ENCODE peak calls at places on chromosomes 11 and 22, in ten cellular contexts. One of them, this sample, is unnamed.
A peak's percentile ranks its signal among the peaks of the same experiment; 100 is the strongest.

GRCh38 chr11:36744375-36745168 is 146.5 kb upstream of the RAG2 start:
- DNase-seq in tibial artery: peak; percentile 80
- DNase-seq in fibroblast of pulmonary artery: peak; percentile 69
- DNase-seq in lower leg skin: peak; percentile 90
- DNase-seq in heart right ventricle: peak; percentile 57
- DNase-seq in endothelial cell of umbilical vein: peak; percentile 65
- DNase-seq in mammary epithelial cell: peak; percentile 34
- DNase-seq in HFF-Myc: peak; percentile 39
- DNase-seq in Peyer's patch: peak; percentile 72
- DNase-seq in fibroblast of the aortic adventitia: peak; percentile 77
- DNase-seq in this sample: peak; percentile 72

GRCh38 chr11:73760066-73760679 is 701 bp downstream of the RAB6A start:
- DNase-seq in fibroblast of the aortic adventitia: peak; percentile 41
- DNase-seq in heart right ventricle: peak; percentile 42
- DNase-seq in mammary epithelial cell: peak; percentile 18
- DNase-seq in fibroblast of pulmonary artery: peak; percentile 44
- DNase-seq in endothelial cell of umbilical vein: peak; percentile 49
- DNase-seq in HFF-Myc: no peak
- DNase-seq in tibial artery: peak; percentile 54
- DNase-seq in lower leg skin: peak; percentile 92
- DNase-seq in Peyer's patch: peak; percentile 72
- DNase-seq in this sample: peak; percentile 50

GRCh38 chr11:61055776-61056175 is 46.5 kb upstream of the CD5 start:
- DNase-seq in lower leg skin: peak; percentile 65
- DNase-seq in endothelial cell of umbilical vein: no peak
- DNase-seq in fibroblast of the aortic adventitia: no peak
- DNase-seq in heart right ventricle: no peak
- DNase-seq in mammary epithelial cell: no peak
- DNase-seq in tibial artery: no peak
- DNase-seq in Peyer's patch: no peak
- DNase-seq in fibroblast of pulmonary artery: no peak
- DNase-seq in HFF-Myc: no peak
- DNase-seq in this sample: no peak

GRCh38 chr22:24181996-24182560 is 791 bp downstream of the SUSD2 start:
- DNase-seq in Peyer's patch: no peak
- DNase-seq in tibial artery: no peak
- DNase-seq in fibroblast of pulmonary artery: no peak
- DNase-seq in heart right ventricle: no peak
- DNase-seq in fibroblast of the aortic adventitia: no peak
- DNase-seq in endothelial cell of umbilical vein: no peak
- DNase-seq in mammary epithelial cell: no peak
- DNase-seq in HFF-Myc: no peak
- DNase-seq in lower leg skin: no peak
- DNase-seq in this sample: peak; percentile 13

GRCh38 chr22:22914726-22915669 is 27.4 kb downstream of the IGLL5 start:
- DNase-seq in lower leg skin: no peak
- DNase-seq in tibial artery: no peak
- DNase-seq in HFF-Myc: no peak
- DNase-seq in fibroblast of the aortic adventitia: no peak
- DNase-seq in endothelial cell of umbilical vein: no peak
- DNase-seq in heart right ventricle: no peak
- DNase-seq in Peyer's patch: no peak
- DNase-seq in mammary epithelial cell: no peak
- DNase-seq in fibroblast of pulmonary artery: no peak
- DNase-seq in this sample: no peak

GRCh38 chr11:92131289-92131890 is 93.2 kb upstream of the FAT3 start:
- DNase-seq in fibroblast of pulmonary artery: peak; percentile 72
- DNase-seq in HFF-Myc: no peak
- DNase-seq in Peyer's patch: no peak
- DNase-seq in tibial artery: no peak
- DNase-seq in mammary epithelial cell: peak; percentile 91
- DNase-seq in endothelial cell of umbilical vein: no peak
- DNase-seq in fibroblast of the aortic adventitia: no peak
- DNase-seq in heart right ventricle: no peak
- DNase-seq in lower leg skin: no peak
- DNase-seq in this sample: no peak

GRCh38 chr22:35552186-35552842 is 11.7 kb downstream of the RASD2 start:
- DNase-seq in tibial artery: no peak
- DNase-seq in fibroblast of the aortic adventitia: no peak
- DNase-seq in mammary epithelial cell: no peak
- DNase-seq in lower leg skin: no peak
- DNase-seq in fibroblast of pulmonary artery: no peak
- DNase-seq in endothelial cell of umbilical vein: peak; percentile 15
- DNase-seq in HFF-Myc: no peak
- DNase-seq in heart right ventricle: no peak
- DNase-seq in Peyer's patch: peak; percentile 69
- DNase-seq in this sample: no peak

GRCh38 chr11:67389477-67389876 is 2.3 kb upstream of the RAD9A start:
- DNase-seq in endothelial cell of umbilical vein: no peak
- DNase-seq in Peyer's patch: peak; percentile 71
- DNase-seq in fibroblast of pulmonary artery: no peak
- DNase-seq in lower leg skin: no peak
- DNase-seq in HFF-Myc: no peak
- DNase-seq in heart right ventricle: no peak
- DNase-seq in fibroblast of the aortic adventitia: no peak
- DNase-seq in tibial artery: no peak
- DNase-seq in mammary epithelial cell: no peak
- DNase-seq in this sample: peak; percentile 46

GRCh38 chr11:811446-812245 is 1.9 kb downstream of the RPLP2 start:
- DNase-seq in heart right ventricle: no peak
- DNase-seq in fibroblast of pulmonary artery: peak; percentile 37
- DNase-seq in mammary epithelial cell: no peak
- DNase-seq in fibroblast of the aortic adventitia: no peak
- DNase-seq in tibial artery: no peak
- DNase-seq in Peyer's patch: no peak
- DNase-seq in lower leg skin: no peak
- DNase-seq in endothelial cell of umbilical vein: no peak
- DNase-seq in HFF-Myc: no peak
- DNase-seq in this sample: no peak

GRCh38 chr11:64150481-64151239 is 15.3 kb downstream of the MACROD1 start:
- DNase-seq in HFF-Myc: no peak
- DNase-seq in mammary epithelial cell: no peak
- DNase-seq in heart right ventricle: peak; percentile 52
- DNase-seq in lower leg skin: no peak
- DNase-seq in endothelial cell of umbilical vein: no peak
- DNase-seq in Peyer's patch: no peak
- DNase-seq in fibroblast of pulmonary artery: no peak
- DNase-seq in fibroblast of the aortic adventitia: no peak
- DNase-seq in tibial artery: no peak
- DNase-seq in this sample: peak; percentile 75

GRCh38 chr22:44574581-44575343 is 76.7 kb upstream of the RTL6 start:
- DNase-seq in heart right ventricle: no peak
- DNase-seq in mammary epithelial cell: no peak
- DNase-seq in Peyer's patch: peak; percentile 15
- DNase-seq in lower leg skin: peak; percentile 52
- DNase-seq in tibial artery: no peak
- DNase-seq in HFF-Myc: no peak
- DNase-seq in fibroblast of pulmonary artery: no peak
- DNase-seq in endothelial cell of umbilical vein: no peak
- DNase-seq in fibroblast of the aortic adventitia: peak; percentile 34
- DNase-seq in this sample: no peak

GRCh38 chr11:102780491-102780918 is at the start of gene MMP10:
- DNase-seq in fibroblast of pulmonary artery: peak; percentile 69
- DNase-seq in heart right ventricle: no peak
- DNase-seq in HFF-Myc: peak; percentile 50
- DNase-seq in tibial artery: no peak
- DNase-seq in endothelial cell of umbilical vein: peak; percentile 89
- DNase-seq in Peyer's patch: no peak
- DNase-seq in lower leg skin: no peak
- DNase-seq in mammary epithelial cell: peak; percentile 88
- DNase-seq in fibroblast of the aortic adventitia: peak; percentile 74
- DNase-seq in this sample: no peak
- TF ChIP-seq CTCF in fibroblast of pulmonary artery: peak; percentile 71
- TF ChIP-seq CTCF in heart right ventricle: no peak
- TF ChIP-seq CTCF in HFF-Myc: peak; percentile 65
- TF ChIP-seq CTCF in tibial artery: no peak
- TF ChIP-seq CTCF in endothelial cell of umbilical vein: peak; percentile 61
- TF ChIP-seq CTCF in Peyer's patch: peak; percentile 32
- TF ChIP-seq CTCF in lower leg skin: no peak
- TF ChIP-seq CTCF in mammary epithelial cell: peak; percentile 76
- TF ChIP-seq CTCF in fibroblast of the aortic adventitia: peak; percentile 68
- TF ChIP-seq CTCF in this sample: peak; percentile 28

DNA sequence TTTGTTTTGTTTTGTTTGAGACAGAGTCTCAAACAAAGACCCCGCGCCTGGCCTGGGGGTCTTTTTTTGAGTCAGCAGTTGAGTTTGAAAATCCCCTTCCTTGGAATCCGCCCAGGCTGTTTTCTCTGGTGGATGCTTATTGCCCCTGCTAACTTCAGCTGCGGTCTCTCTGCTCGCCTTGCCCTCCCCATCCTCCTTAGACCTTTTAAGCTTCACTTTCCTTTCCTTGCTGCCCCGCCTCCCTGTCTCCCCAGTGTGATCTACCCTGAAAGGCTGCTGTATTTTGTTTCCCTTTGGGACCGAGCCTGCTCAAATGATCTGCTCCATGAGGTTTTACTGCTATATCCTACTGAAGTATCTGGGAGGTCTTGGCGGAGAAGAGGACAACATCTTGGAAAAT is 2.5 kb downstream of the USP18 start:
- DNase-seq in endothelial cell of umbilical vein: no peak
- DNase-seq in heart right ventricle: no peak
- DNase-seq in mammary epithelial cell: no peak
- DNase-seq in fibroblast of the aortic adventitia: no peak
- DNase-seq in Peyer's patch: no peak
- DNase-seq in lower leg skin: peak; percentile 68
- DNase-seq in tibial artery: no peak
- DNase-seq in fibroblast of pulmonary artery: no peak
- DNase-seq in HFF-Myc: no peak
- DNase-seq in this sample: no peak
- H3K4me3 ChIP-seq in endothelial cell of umbilical vein: no peak overlapping the region
- H3K4me3 ChIP-seq in heart right ventricle: no peak overlapping the region
- H3K4me3 ChIP-seq in mammary epithelial cell: no peak overlapping the region
- H3K4me3 ChIP-seq in fibroblast of the aortic adventitia: no peak overlapping the region
- H3K4me3 ChIP-seq in Peyer's patch: no peak overlapping the region
- H3K4me3 ChIP-seq in lower leg skin: no peak overlapping the region
- H3K4me3 ChIP-seq in tibial artery: no peak overlapping the region
- H3K4me3 ChIP-seq in fibroblast of pulmonary artery: no peak overlapping the region
- H3K4me3 ChIP-seq in HFF-Myc: no peak overlapping the region
- H3K4me3 ChIP-seq in this sample: no peak overlapping the region

GRCh38 chr11:101862410-101863233 is 52.2 kb upstream of the CEP126 start:
- DNase-seq in lower leg skin: no peak
- DNase-seq in fibroblast of pulmonary artery: peak; percentile 81
- DNase-seq in mammary epithelial cell: peak; percentile 37
- DNase-seq in HFF-Myc: peak; percentile 44
- DNase-seq in fibroblast of the aortic adventitia: peak; percentile 82
- DNase-seq in heart right ventricle: no peak
- DNase-seq in tibial artery: peak; percentile 23
- DNase-seq in endothelial cell of umbilical vein: peak; percentile 71
- DNase-seq in Peyer's patch: no peak
- DNase-seq in this sample: no peak

GRCh38 chr11:101863361-101863760 is 51.4 kb upstream of the CEP126 start:
- DNase-seq in tibial artery: no peak
- DNase-seq in fibroblast of the aortic adventitia: peak; percentile 65
- DNase-seq in lower leg skin: no peak
- DNase-seq in heart right ventricle: no peak
- DNase-seq in endothelial cell of umbilical vein: peak; percentile 76
- DNase-seq in Peyer's patch: no peak
- DNase-seq in HFF-Myc: no peak
- DNase-seq in mammary epithelial cell: no peak
- DNase-seq in fibroblast of pulmonary artery: peak; percentile 59
- DNase-seq in this sample: no peak

GRCh38 chr11:101864098-101864497 is 50.7 kb upstream of the CEP126 start:
- DNase-seq in fibroblast of the aortic adventitia: no peak
- DNase-seq in mammary epithelial cell: no peak
- DNase-seq in heart right ventricle: no peak
- DNase-seq in lower leg skin: no peak
- DNase-seq in Peyer's patch: no peak
- DNase-seq in HFF-Myc: no peak
- DNase-seq in endothelial cell of umbilical vein: no peak
- DNase-seq in fibroblast of pulmonary artery: no peak
- DNase-seq in tibial artery: no peak
- DNase-seq in this sample: no peak

DNA sequence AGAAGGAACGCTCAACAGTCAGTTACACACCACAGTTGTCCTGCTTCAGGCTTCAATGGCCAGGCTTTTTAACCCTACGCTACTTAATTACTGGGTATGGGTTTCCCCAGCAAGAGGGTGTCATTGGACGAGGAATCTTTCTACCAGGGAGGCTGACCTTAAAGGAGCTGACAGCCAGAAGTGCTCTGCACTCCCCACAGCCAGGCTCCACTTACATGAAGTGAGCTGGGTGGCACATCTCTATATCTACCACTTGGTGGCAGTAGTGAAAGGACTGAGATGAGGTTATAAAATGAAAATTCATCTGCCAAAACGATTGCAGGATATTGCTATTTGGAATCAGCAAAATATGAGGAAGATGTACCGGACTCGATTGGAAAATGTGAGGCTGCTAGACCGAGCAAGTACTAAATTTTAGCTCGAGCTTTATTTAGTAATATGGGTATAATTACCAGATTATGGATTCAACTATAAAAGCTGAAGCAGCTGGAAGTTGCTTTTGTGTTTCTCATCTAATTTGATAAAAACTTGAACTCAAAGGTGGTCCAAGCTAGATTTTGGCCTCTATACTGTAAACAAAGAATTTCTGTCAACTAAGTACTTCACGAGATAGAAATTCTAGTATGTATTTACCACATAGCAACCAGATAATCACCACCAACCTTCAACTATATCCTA is 54.0 kb upstream of the CEP126 start:
- DNase-seq in mammary epithelial cell: peak; percentile 36
- DNase-seq in fibroblast of the aortic adventitia: peak; percentile 83
- DNase-seq in lower leg skin: peak; percentile 85
- DNase-seq in heart right ventricle: peak; percentile 28
- DNase-seq in Peyer's patch: no peak
- DNase-seq in fibroblast of pulmonary artery: peak; percentile 78
- DNase-seq in endothelial cell of umbilical vein: peak; percentile 58
- DNase-seq in HFF-Myc: peak; percentile 51
- DNase-seq in tibial artery: peak; percentile 26
- DNase-seq in this sample: no peak
- TF ChIP-seq CTCF in mammary epithelial cell: peak; percentile 82
- TF ChIP-seq CTCF in fibroblast of the aortic adventitia: peak; percentile 85
- TF ChIP-seq CTCF in lower leg skin: peak; percentile 22
- TF ChIP-seq CTCF in heart right ventricle: peak; percentile 82
- TF ChIP-seq CTCF in Peyer's patch: peak; percentile 82
- TF ChIP-seq CTCF in fibroblast of pulmonary artery: peak; percentile 93
- TF ChIP-seq CTCF in endothelial cell of umbilical vein: peak; percentile 76
- TF ChIP-seq CTCF in HFF-Myc: peak; percentile 81
- TF ChIP-seq CTCF in tibial artery: peak; percentile 76
- TF ChIP-seq CTCF in this sample: peak; percentile 83

DNA sequence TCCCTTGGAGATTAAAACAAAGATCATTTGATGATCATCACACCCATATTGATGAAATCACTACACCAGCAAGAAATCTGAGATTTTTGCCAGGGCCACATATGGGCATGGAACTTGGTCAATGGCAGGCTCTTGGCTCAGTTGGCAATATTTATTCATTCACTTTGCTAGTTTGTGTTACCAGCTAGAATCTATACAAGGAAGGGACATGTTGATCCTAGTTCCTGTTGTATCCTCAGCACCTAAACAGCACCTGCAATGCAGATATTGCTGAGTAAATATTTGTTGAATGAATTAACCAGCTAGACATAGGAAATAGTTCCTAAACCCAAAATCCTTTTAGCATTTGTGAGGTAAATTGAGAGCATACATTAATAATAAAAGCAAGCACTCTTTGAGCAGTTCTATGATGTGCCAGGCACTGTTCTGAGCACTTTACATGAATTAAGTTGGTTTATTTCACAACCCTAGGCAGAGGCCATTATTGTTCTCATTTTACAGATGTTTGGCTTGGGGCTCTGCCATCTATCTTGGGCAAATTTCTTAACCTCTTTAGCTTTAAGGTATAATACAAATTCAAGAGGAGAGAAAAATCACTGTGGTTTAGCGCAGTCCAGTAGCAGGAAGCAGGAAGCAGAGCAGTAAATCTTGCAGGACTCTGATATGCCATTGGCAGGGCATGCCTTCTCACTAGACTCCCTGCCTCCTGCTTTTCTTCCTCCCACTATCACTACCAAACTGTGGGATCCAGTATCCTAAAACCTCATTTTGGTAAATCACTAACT is 1.6 kb downstream of the TRIM68 start:
- DNase-seq in heart right ventricle: no peak
- DNase-seq in endothelial cell of umbilical vein: peak; percentile 62
- DNase-seq in tibial artery: no peak
- DNase-seq in Peyer's patch: no peak
- DNase-seq in lower leg skin: no peak
- DNase-seq in HFF-Myc: no peak
- DNase-seq in fibroblast of pulmonary artery: peak; percentile 67
- DNase-seq in fibroblast of the aortic adventitia: peak; percentile 67
- DNase-seq in mammary epithelial cell: no peak
- DNase-seq in this sample: no peak
- H3K4me3 ChIP-seq in heart right ventricle: no peak overlapping the region
- H3K4me3 ChIP-seq in endothelial cell of umbilical vein: peak overlapping the region; percentile 16
- H3K4me3 ChIP-seq in tibial artery: peak overlapping the region; percentile 62
- H3K4me3 ChIP-seq in Peyer's patch: no peak overlapping the region
- H3K4me3 ChIP-seq in lower leg skin: no peak overlapping the region
- H3K4me3 ChIP-seq in HFF-Myc: no peak overlapping the region
- H3K4me3 ChIP-seq in fibroblast of pulmonary artery: peak overlapping the region; percentile 63
- H3K4me3 ChIP-seq in fibroblast of the aortic adventitia: peak overlapping the region; percentile 82
- H3K4me3 ChIP-seq in mammary epithelial cell: no peak overlapping the region
- H3K4me3 ChIP-seq in this sample: peak overlapping the region; percentile 85

This sample was measured in left ventricle myocardium inferior.